ENCODE peak calls at places on chromosomes 11 and 22, in seven cellular contexts. One of them, this sample, is unnamed.

GRCh38 chr11:63845305-63845704 is 6.4 kb downstream of the MARK2 start:
- DNase-seq in SK-N-SH: no peak
- DNase-seq in K562: no peak
- DNase-seq in H1: no peak
- DNase-seq in A549: no peak
- DNase-seq in GM12878: no peak
- DNase-seq in HepG2: peak
- DNase-seq in this sample: peak

GRCh38 chr11:106077609-106078517 is at the start of gene AASDHPPT:
- DNase-seq in H1: no peak
- DNase-seq in K562: peak
- DNase-seq in A549: peak
- DNase-seq in SK-N-SH: peak
- DNase-seq in GM12878: no peak
- DNase-seq in HepG2: peak
- DNase-seq in this sample: peak

GRCh38 chr11:45922425-45923082 is at the start of gene LARGE2:
- DNase-seq in H1: no peak
- DNase-seq in SK-N-SH: peak
- DNase-seq in HepG2: no peak
- DNase-seq in A549: peak
- DNase-seq in GM12878: no peak
- DNase-seq in K562: peak
- DNase-seq in this sample: no peak

GRCh38 chr11:35272391-35272821 is 133.4 kb downstream of the CD44 start:
- DNase-seq in K562: no peak
- DNase-seq in H1: no peak
- DNase-seq in HepG2: no peak
- DNase-seq in SK-N-SH: no peak
- DNase-seq in A549: no peak
- DNase-seq in GM12878: peak
- DNase-seq in this sample: no peak

GRCh38 chr11:65489706-65490310 is 9.0 kb upstream of the MALAT1 start:
- DNase-seq in GM12878: no peak
- DNase-seq in SK-N-SH: no peak
- DNase-seq in A549: no peak
- DNase-seq in K562: no peak
- DNase-seq in H1: no peak
- DNase-seq in HepG2: peak
- DNase-seq in this sample: no peak

GRCh38 chr11:38562562-38562961 is 1964.5 kb upstream of the RAG2 start:
- DNase-seq in H1: no peak
- DNase-seq in K562: no peak
- DNase-seq in HepG2: no peak
- DNase-seq in SK-N-SH: no peak
- DNase-seq in GM12878: no peak
- DNase-seq in A549: no peak
- DNase-seq in this sample: no peak

GRCh38 chr11:112300094-112300786 is 39.6 kb upstream of the PLET1 start:
- DNase-seq in A549: no peak
- DNase-seq in H1: no peak
- DNase-seq in SK-N-SH: no peak
- DNase-seq in GM12878: no peak
- DNase-seq in HepG2: no peak
- DNase-seq in K562: no peak
- DNase-seq in this sample: no peak

GRCh38 chr22:31973739-31974138 is 29.4 kb downstream of the YWHAH start:
- DNase-seq in H1: no peak
- DNase-seq in GM12878: no peak
- DNase-seq in HepG2: no peak
- DNase-seq in SK-N-SH: no peak
- DNase-seq in A549: no peak
- DNase-seq in K562: no peak
- DNase-seq in this sample: no peak

GRCh38 chr11:4466168-4466891 is 16.1 kb upstream of the OR52K1 start:
- DNase-seq in A549: no peak
- DNase-seq in H1: no peak
- DNase-seq in GM12878: no peak
- DNase-seq in K562: no peak
- DNase-seq in SK-N-SH: no peak
- DNase-seq in HepG2: no peak
- DNase-seq in this sample: no peak

GRCh38 chr11:62025429-62026105 is 58.1 kb upstream of the FTH1 start:
- DNase-seq in HepG2: peak
- DNase-seq in GM12878: peak
- DNase-seq in SK-N-SH: no peak
- DNase-seq in A549: peak
- DNase-seq in H1: no peak
- DNase-seq in K562: peak
- DNase-seq in this sample: peak

DNA sequence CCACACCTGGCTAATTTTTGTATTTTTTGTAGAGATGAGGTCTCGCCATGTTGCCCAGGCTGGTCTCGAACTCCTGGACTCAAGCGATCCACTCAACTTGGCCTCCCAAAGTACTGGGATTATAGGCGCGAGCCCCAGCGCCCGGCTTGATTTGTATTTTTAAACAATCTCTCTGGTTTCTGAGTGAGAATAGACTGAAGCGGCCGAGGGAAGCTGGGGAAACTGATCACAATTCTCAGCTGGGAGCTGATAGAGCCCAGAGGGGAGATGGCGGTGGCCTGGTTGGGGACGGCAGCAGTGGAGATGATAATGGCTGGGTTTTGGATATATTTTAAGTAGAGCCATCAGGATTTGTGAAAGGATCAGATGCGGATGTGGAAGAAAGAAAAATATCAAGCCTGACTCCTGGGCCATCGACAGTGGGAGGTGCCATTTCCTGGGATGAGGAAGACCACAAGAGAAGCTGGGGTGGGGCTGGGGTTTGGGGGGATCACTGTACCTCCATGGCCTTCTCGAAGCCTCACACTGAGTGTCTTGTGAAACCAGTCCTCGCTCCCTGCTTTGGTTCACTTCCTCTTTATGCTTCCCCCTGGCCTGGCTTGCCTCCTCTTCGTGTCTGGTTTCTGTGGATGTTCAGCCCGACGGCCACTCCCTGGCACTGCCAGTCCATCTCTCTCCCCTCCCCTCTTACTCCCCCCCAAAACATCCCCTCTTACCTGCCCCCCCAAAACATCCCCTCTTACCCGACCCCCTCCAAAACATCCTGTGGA is 51.9 kb downstream of the IGLL1 start:
- DNase-seq in HepG2: no peak
- DNase-seq in K562: no peak
- DNase-seq in H1: no peak
- DNase-seq in GM12878: no peak
- DNase-seq in SK-N-SH: no peak
- DNase-seq in A549: no peak
- DNase-seq in this sample: no peak
- TF ChIP-seq RFX5 in HepG2: no peak
- TF ChIP-seq RFX5 in K562: no peak
- TF ChIP-seq RFX5 in H1: no peak
- TF ChIP-seq RFX5 in GM12878: no peak
- TF ChIP-seq RFX5 in SK-N-SH: no peak
- TF ChIP-seq RFX5 in A549: no peak
- TF ChIP-seq RFX5 in this sample: no peak

GRCh38 chr11:1793091-1793490 is 29.4 kb upstream of the CTSD start:
- DNase-seq in SK-N-SH: no peak
- DNase-seq in A549: no peak
- DNase-seq in K562: no peak
- DNase-seq in GM12878: no peak
- DNase-seq in HepG2: no peak
- DNase-seq in H1: no peak
- DNase-seq in this sample: no peak
- H3K27ac ChIP-seq in SK-N-SH: no peak
- H3K27ac ChIP-seq in A549: no peak
- H3K27ac ChIP-seq in K562: no peak
- H3K27ac ChIP-seq in GM12878: no peak
- H3K27ac ChIP-seq in HepG2: no peak
- H3K27ac ChIP-seq in H1: no peak
- H3K27ac ChIP-seq in this sample: no peak

DNA sequence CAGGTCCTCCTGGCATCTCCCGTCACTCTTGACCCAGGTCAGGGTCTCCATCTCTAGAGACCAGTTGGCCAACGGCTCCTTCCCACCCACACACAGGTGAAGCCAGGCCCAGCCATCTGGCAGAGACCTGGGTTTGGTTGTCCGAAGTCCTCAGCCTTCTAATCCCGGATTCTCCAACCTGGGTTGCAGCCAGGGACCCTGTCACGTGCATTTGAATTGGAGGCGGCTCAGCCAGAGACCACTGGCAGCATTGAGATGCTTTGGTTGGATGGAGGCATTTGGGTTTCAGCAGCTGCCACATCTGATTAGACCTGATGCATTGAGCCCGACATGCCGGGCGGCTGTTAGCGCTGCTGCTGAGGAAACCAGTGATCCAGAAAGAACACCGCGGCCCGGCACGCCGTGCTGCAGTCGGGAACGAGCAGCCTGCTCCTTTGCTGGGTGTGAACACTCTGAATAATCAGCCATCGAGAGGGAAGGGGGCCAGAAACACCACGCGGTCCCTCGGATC is 163.2 kb downstream of the BRD1 start:
- DNase-seq in GM12878: no peak
- DNase-seq in H1: no peak
- DNase-seq in HepG2: no peak
- DNase-seq in A549: no peak
- DNase-seq in K562: no peak
- DNase-seq in SK-N-SH: no peak
- DNase-seq in this sample: no peak
- TF ChIP-seq RFX5 in GM12878: no peak
- TF ChIP-seq RFX5 in H1: no peak
- TF ChIP-seq RFX5 in HepG2: no peak
- TF ChIP-seq RFX5 in A549: no peak
- TF ChIP-seq RFX5 in K562: no peak
- TF ChIP-seq RFX5 in SK-N-SH: no peak
- TF ChIP-seq RFX5 in this sample: no peak

DNA sequence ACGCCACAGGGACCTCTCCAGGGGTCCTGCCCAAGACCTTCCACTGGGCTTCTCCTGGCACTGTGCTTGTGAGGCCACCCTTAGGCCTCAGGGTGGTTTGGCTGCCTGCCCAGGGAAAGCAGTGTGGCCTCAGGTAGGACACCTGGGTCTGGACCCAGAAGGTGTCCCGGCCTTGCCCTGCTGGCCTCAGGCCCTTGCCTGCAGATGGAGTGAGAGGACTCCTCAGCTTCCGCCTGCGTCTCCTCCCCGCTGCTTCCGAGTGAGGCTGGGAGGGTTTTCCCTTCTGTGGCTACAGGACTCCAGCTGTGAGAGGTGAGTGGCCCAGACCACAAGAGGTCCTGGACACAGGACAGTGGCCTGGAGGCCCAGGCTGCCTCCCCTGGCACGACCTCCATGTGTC is 60.4 kb downstream of the WNT7B start:
- DNase-seq in GM12878: no peak
- DNase-seq in A549: no peak
- DNase-seq in SK-N-SH: no peak
- DNase-seq in H1: no peak
- DNase-seq in HepG2: no peak
- DNase-seq in K562: no peak
- DNase-seq in this sample: no peak
- H3K27ac ChIP-seq in GM12878: no peak
- H3K27ac ChIP-seq in A549: peak
- H3K27ac ChIP-seq in SK-N-SH: no peak
- H3K27ac ChIP-seq in H1: no peak
- H3K27ac ChIP-seq in HepG2: no peak
- H3K27ac ChIP-seq in K562: no peak
- H3K27ac ChIP-seq in this sample: no peak

This sample was measured in IMR-90.